ENCODE peak calls at places on chromosome 14, in ten cellular contexts. H is breast epithelium, M is transverse colon, N is SK-N-SH, Q is K562, D is H1, V is Panc1, G is esophagus muscularis mucosa, Z is stomach, E is HCT116. K is an unnamed sample. For H3K36me3, the result is how much of the 10 kb centered on the place peaks cover.

GRCh38 chr14:36518586-36519430 is 1.2 kb downstream of the NKX2-1 start:
- DNase-seq in Z (no peak), M (no peak), V (no peak), N (peak), Q (no peak), E (no peak), D (no peak), G (peak), H (no peak), K (no peak)

GRCh38 chr14:34913619-34914018 is 38.5 kb upstream of the BAZ1A start:
- DNase-seq in H (no peak), Q (peak), M (no peak), G (no peak), Z (no peak), V (no peak), D (no peak), N (no peak), E (no peak), K (no peak)

GRCh38 chr14:72686101-72686500 is 207.8 kb downstream of the DPF3 start:
- DNase-seq in E (no peak), G (no peak), N (no peak), M (no peak), D (no peak), H (no peak), V (no peak), Q (no peak), Z (no peak), K (no peak)

GRCh38 chr14:85296466-85297210 is 233.3 kb upstream of the FLRT2 start:
- DNase-seq in N (no peak), Q (no peak), G (no peak), V (no peak), M (no peak), D (no peak), Z (no peak), H (no peak), E (no peak), K (no peak)

GRCh38 chr14:73935666-73936065 is 14.2 kb downstream of the FAM161B start:
- DNase-seq in E (no peak), H (no peak), N (peak), Q (peak), G (no peak), M (no peak), Z (no peak), D (no peak), V (no peak), K (no peak)

GRCh38 chr14:55512421-55512820 is 67.6 kb upstream of the KTN1 start:
- DNase-seq in D (no peak), N (no peak), G (no peak), V (no peak), E (no peak), M (no peak), H (no peak), Z (no peak), Q (no peak), K (no peak)

GRCh38 chr14:87566986-87567385 is 426.0 kb downstream of the GALC start:
- DNase-seq in Z (no peak), G (no peak), V (no peak), E (no peak), D (no peak), M (no peak), H (no peak), Q (no peak), N (no peak), K (peak)

GRCh38 chr14:53519137-53519536 is 366.0 kb upstream of the DDHD1 start:
- DNase-seq in N (no peak), E (no peak), V (no peak), M (no peak), Q (no peak), D (no peak), Z (no peak), G (no peak), H (no peak), K (no peak)

GRCh38 chr14:20487402-20487742 is 18.0 kb upstream of the RNASE10 start:
- DNase-seq in E (no peak), Q (no peak), G (no peak), N (no peak), H (no peak), D (no peak), Z (no peak), M (no peak), V (no peak), K (no peak)

GRCh38 chr14:105332352-105332874 is 17.9 kb downstream of the PACS2 start:
- DNase-seq in M (no peak), Z (no peak), N (no peak), Q (no peak), V (no peak), E (no peak), D (no peak), H (no peak), G (no peak), K (no peak)

GRCh38 chr14:35752380-35752779 is 56.7 kb downstream of the RALGAPA1 start:
- DNase-seq in Q (no peak), Z (no peak), H (no peak), M (no peak), N (no peak), G (no peak), V (no peak), D (no peak), E (no peak), K (no peak)

GRCh38 chr14:64654931-64655330 is 49.3 kb upstream of the PLEKHG3 start:
- DNase-seq in N (no peak), H (no peak), E (no peak), Z (no peak), V (no peak), G (no peak), Q (no peak), M (no peak), D (no peak), K (no peak)

GRCh38 chr14:20679907-20680306 is 4.5 kb upstream of the RNASE4 start:
- DNase-seq in N (peak), M (no peak), E (no peak), D (no peak), G (no peak), H (no peak), Q (peak), Z (no peak), V (peak), K (no peak)

GRCh38 chr14:77926942-77927341 is 127.0 kb downstream of the ADCK1 start:
- DNase-seq in Z (no peak), D (no peak), Q (no peak), M (no peak), V (no peak), H (no peak), N (no peak), E (no peak), G (no peak), K (no peak)

GRCh38 chr14:51093371-51094281 is 1.3 kb downstream of the TRIM9 start:
- DNase-seq in N (peak), Q (no peak), M (peak), G (no peak), V (no peak), Z (no peak), E (no peak), D (no peak), H (no peak), K (no peak)

GRCh38 chr14:71006200-71006563 is 98.9 kb downstream of the PCNX1 start:
- DNase-seq in Z (no peak), E (no peak), M (no peak), Q (no peak), N (no peak), V (no peak), H (no peak), D (no peak), G (no peak), K (no peak)

GRCh38 chr14:105330491-105330895 is 15.9 kb downstream of the PACS2 start:
- DNase-seq in M (no peak), G (no peak), Q (peak), E (no peak), D (no peak), V (no peak), Z (no peak), H (no peak), N (no peak), K (no peak)

GRCh38 chr14:96861568-96862310 is 64.6 kb downstream of the VRK1 start:
- DNase-seq in H (no peak), G (no peak), N (no peak), D (peak), M (no peak), E (no peak), Q (peak), Z (no peak), V (no peak), K (no peak)

GRCh38 chr14:103091041-103091882 is 3.3 kb upstream of the EXOC3L4 start:
- DNase-seq in N (peak), Q (peak), G (no peak), D (no peak), E (no peak), Z (peak), H (no peak), M (peak), V (no peak), K (no peak)

GRCh38 chr14:35419429-35419841 is 14.9 kb upstream of the NFKBIA start:
- DNase-seq in V (no peak), M (no peak), N (no peak), H (no peak), D (no peak), Q (no peak), Z (no peak), E (no peak), G (no peak), K (no peak)

GRCh38 chr14:21264025-21264801 is 5.0 kb downstream of the HNRNPC start:
- DNase-seq in E (no peak), D (no peak), H (no peak), M (no peak), N (no peak), V (no peak), Z (no peak), Q (no peak), G (no peak), K (no peak)

GRCh38 chr14:20494935-20495766 is 10.2 kb upstream of the RNASE10 start:
- DNase-seq in V (no peak), G (no peak), M (no peak), Z (no peak), E (peak), H (no peak), Q (no peak), N (no peak), D (no peak), K (no peak)

GRCh38 chr14:32375663-32376062 is 46.6 kb downstream of the AKAP6 start:
- DNase-seq in H (no peak), M (no peak), Z (no peak), D (no peak), G (no peak), E (no peak), Q (no peak), V (no peak), N (no peak), K (no peak)

GRCh38 chr14:53470351-53471043 is 317.4 kb upstream of the DDHD1 start:
- DNase-seq in V (no peak), D (no peak), H (no peak), E (no peak), Q (no peak), G (no peak), N (no peak), M (no peak), Z (no peak), K (no peak)

GRCh38 chr14:36556811-36557433 is 25.5 kb downstream of the NKX2-8 start:
- DNase-seq in D (no peak), G (no peak), H (no peak), N (peak), Q (peak), Z (no peak), V (no peak), E (peak), M (no peak), K (no peak)

GRCh38 chr14:78184151-78184550 is 14.0 kb downstream of the NRXN3 start:
- DNase-seq in M (no peak), V (no peak), E (no peak), D (no peak), H (no peak), N (no peak), Z (no peak), G (no peak), Q (no peak), K (no peak)

GRCh38 chr14:95482967-95483842 is 33.2 kb downstream of the SYNE3 start:
- DNase-seq in G (no peak), Z (peak), D (no peak), E (peak), M (peak), Q (no peak), V (no peak), H (no peak), N (no peak), K (no peak)

GRCh38 chr14:56145965-56146364 is 27.8 kb downstream of the PELI2 start:
- DNase-seq in E (no peak), V (no peak), H (no peak), G (no peak), Q (no peak), D (no peak), M (no peak), Z (no peak), N (no peak), K (no peak)

GRCh38 chr14:81682134-81682533 is 148.5 kb upstream of the SEL1L start:
- DNase-seq in H (no peak), V (no peak), Q (no peak), M (no peak), E (no peak), N (no peak), Z (no peak), D (no peak), G (no peak), K (no peak)

GRCh38 chr14:48250575-48250974 is 575.2 kb upstream of the MDGA2 start:
- DNase-seq in Q (no peak), Z (no peak), E (no peak), V (no peak), N (no peak), G (no peak), M (no peak), D (no peak), H (no peak), K (no peak)

GRCh38 chr14:55889124-55889523 is 229.1 kb upstream of the PELI2 start:
- DNase-seq in V (no peak), Z (peak), E (no peak), H (no peak), N (no peak), G (peak), Q (no peak), M (no peak), D (no peak), K (no peak)

GRCh38 chr14:39426605-39427004 is 5.6 kb downstream of the FBXO33 start:
- DNase-seq in V (peak), N (peak), H (no peak), Z (no peak), Q (no peak), M (no peak), E (no peak), G (no peak), D (no peak), K (no peak)

GRCh38 chr14:64645220-64645891 is 58.9 kb upstream of the PLEKHG3 start:
- DNase-seq in N (no peak), M (no peak), E (no peak), H (no peak), D (peak), V (no peak), Q (no peak), Z (no peak), G (no peak), K (peak)

GRCh38 chr14:69839661-69840060 is 39.6 kb upstream of the SMOC1 start:
- DNase-seq in M (no peak), H (no peak), E (no peak), N (no peak), Z (no peak), D (no peak), V (no peak), G (no peak), Q (no peak), K (no peak)

DNA sequence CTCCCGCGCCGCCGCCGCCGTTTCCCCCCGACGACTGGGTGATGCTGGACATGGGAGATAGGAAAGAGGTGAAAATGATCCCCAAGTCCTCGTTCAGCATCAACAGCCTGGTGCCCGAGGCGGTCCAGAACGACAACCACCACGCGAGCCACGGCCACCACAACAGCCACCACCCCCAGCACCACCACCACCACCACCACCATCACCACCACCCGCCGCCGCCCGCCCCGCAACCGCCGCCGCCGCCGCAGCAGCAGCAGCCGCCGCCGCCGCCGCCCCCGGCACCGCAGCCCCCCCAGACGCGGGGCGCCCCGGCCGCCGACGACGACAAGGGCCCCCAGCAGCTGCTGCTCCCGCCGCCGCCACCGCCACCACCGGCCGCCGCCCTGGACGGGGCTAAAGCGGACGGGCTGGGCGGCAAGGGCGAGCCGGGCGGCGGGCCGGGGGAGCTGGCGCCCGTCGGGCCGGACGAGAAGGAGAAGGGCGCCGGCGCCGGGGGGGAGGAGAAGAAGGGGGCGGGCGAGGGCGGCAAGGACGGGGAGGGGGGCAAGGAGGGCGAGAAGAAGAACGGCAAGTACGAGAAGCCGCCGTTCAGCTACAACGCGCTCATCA is 758 bp downstream of the FOXG1 start:
- DNase-seq in G (no peak), V (no peak), Q (no peak), H (no peak), E (no peak), Z (no peak), M (no peak), N (no peak), D (no peak), K (no peak)
- H3K4me3 ChIP-seq in G (peak), V (no peak), Q (peak), H (no peak), E (no peak), Z (no peak), M (no peak), N (no peak), D (peak), K (peak)

GRCh38 chr14:24542346-24542936 is 33.6 kb downstream of the CTSG start:
- DNase-seq in N (no peak), Z (no peak), Q (no peak), E (no peak), M (no peak), D (no peak), V (no peak), H (no peak), G (no peak), K (no peak)
- TF ChIP-seq POLR2AphosphoS5 in N (no peak), Z (no peak), Q (no peak), E (no peak), M (no peak), D (no peak), V (no peak), H (no peak), G (no peak), K (no peak)

GRCh38 chr14:31124197-31124596 is 83.4 kb downstream of the HECTD1 start:
- DNase-seq in E (no peak), N (no peak), Q (no peak), M (no peak), D (no peak), H (no peak), V (no peak), Z (no peak), G (no peak), K (no peak)

GRCh38 chr14:31122921-31123320 is 84.7 kb downstream of the HECTD1 start:
- DNase-seq in Q (no peak), H (no peak), D (peak), V (no peak), Z (no peak), N (no peak), E (no peak), M (no peak), G (no peak), K (no peak)

GRCh38 chr14:31122098-31122611 is 85.4 kb downstream of the HECTD1 start:
- DNase-seq in M (no peak), Z (no peak), H (no peak), E (no peak), N (no peak), Q (no peak), D (no peak), V (no peak), G (no peak), K (no peak)

GRCh38 chr14:31113794-31114193 is 87.6 kb upstream of the STRN3 start:
- DNase-seq in D (no peak), V (no peak), H (no peak), Q (no peak), Z (no peak), N (no peak), E (no peak), G (no peak), M (no peak), K (no peak)

GRCh38 chr14:31118892-31119291 is 88.7 kb downstream of the HECTD1 start:
- DNase-seq in H (no peak), M (no peak), V (no peak), E (no peak), Q (no peak), Z (no peak), D (no peak), N (no peak), G (no peak), K (no peak)
- H3K36me3 ChIP-seq in H (under half), M (half or more), V (under half), E (half or more), Q (half or more), Z (half or more), D (half or more), N (half or more), G (half or more), K (half or more)

DNA sequence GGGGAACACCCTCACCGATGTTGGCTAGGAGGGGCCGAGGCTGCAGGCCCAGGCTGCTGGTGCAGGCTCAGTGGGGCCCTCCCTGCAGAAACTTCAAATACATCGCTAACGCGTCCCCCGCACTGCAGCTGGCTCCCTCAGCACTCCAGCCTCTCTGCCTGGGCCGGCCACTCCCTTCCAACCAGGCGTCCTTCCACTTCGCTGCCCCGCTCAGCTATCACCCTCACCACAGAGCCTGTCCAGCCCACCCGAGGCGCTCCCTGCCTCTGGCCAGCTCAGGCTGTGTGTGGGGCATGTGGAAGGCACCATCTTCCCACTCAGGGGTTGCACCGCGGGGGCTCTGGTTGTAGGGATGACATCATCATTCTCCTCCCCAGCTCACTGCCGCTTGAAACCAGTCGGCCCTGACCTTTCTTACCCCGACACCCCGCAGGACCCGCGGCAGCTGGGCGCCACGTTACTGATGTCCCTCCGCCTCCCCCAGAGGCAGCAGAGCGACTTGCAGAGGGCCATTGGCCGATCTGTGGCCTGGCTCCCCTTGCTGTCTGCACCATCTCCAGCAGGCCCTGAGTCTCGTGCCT is 199.9 kb upstream of the RTL1 start:
- DNase-seq in Z (peak), G (peak), H (no peak), Q (no peak), E (no peak), N (peak), D (no peak), M (no peak), V (no peak), K (no peak)
- H3K4me3 ChIP-seq in Z (no peak), G (no peak), H (no peak), Q (no peak), E (no peak), N (no peak), D (no peak), M (no peak), V (no peak), K (no peak)

DNA sequence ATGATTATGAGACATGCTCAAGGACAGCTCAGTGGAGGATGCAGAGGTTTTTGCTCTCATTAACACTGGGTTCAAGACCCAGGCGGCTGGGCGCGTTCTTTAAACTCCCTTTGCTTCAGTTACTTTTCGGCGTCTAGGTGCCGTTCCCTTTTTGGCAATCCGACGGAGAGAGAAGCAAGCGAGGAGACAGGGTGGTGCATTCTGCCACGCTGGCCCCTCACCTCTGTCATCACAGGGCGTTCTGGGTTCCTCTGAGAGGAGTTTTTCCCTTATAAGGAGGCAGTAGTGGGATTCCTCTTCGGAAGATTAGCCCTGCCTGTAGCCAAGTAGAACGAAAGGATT is 9.0 kb upstream of the NEMF start:
- DNase-seq in V (no peak), G (peak), E (no peak), M (peak), Q (no peak), H (peak), D (no peak), N (peak), Z (peak), K (no peak)
- TF ChIP-seq POLR2AphosphoS5 in V (no peak), G (peak), E (no peak), M (no peak), Q (no peak), H (no peak), D (peak), N (no peak), Z (peak), K (no peak)

GRCh38 chr14:60634153-60634552 is 15.1 kb downstream of the SIX1 start:
- DNase-seq in M (no peak), G (no peak), D (no peak), N (no peak), Q (no peak), Z (no peak), V (no peak), H (no peak), E (no peak), K (no peak)

GRCh38 chr14:60631842-60632241 is 17.4 kb downstream of the SIX1 start:
- DNase-seq in Z (no peak), D (no peak), G (no peak), E (no peak), V (no peak), Q (no peak), N (no peak), M (no peak), H (no peak), K (no peak)

GRCh38 chr14:60632777-60633176 is 16.5 kb downstream of the SIX1 start:
- DNase-seq in V (no peak), H (no peak), M (no peak), Q (no peak), Z (no peak), D (no peak), N (no peak), G (no peak), E (no peak), K (no peak)

GRCh38 chr14:60630129-60630528 is 19.1 kb downstream of the SIX1 start:
- DNase-seq in H (no peak), V (no peak), E (no peak), N (no peak), M (no peak), Q (no peak), G (no peak), Z (no peak), D (no peak), K (no peak)

GRCh38 chr14:60632257-60632656 is 17.0 kb downstream of the SIX1 start:
- DNase-seq in M (no peak), H (no peak), D (no peak), Z (no peak), V (no peak), G (no peak), E (no peak), N (no peak), Q (no peak), K (no peak)
- H3K36me3 ChIP-seq in M (under half), H (under half), D (under half), Z (under half), V (under half), G (under half), E (under half), N (under half), Q (under half), K (under half)

GRCh38 chr14:91835197-91835919 is 32.0 kb downstream of the TC2N start:
- DNase-seq in N (no peak), M (peak), D (no peak), Q (no peak), V (no peak), H (no peak), E (no peak), G (no peak), Z (peak), K (no peak)
- H3K4me3 ChIP-seq in N (no peak), M (peak), D (peak), Q (peak), V (no peak), H (peak), E (peak), G (peak), Z (peak), K (peak)